ENCODE peak calls at places on chromosomes 12 and 14, in seven cellular contexts. One of them, this sample, is unnamed.

GRCh38 chr12:15732341-15733061 is 56.7 kb downstream of the EPS8 start:
- DNase-seq in GM12878: peak
- DNase-seq in K562: no peak
- DNase-seq in SK-N-SH: no peak
- DNase-seq in H1: no peak
- DNase-seq in HCT116: peak
- DNase-seq in HepG2: peak
- DNase-seq in this sample: no peak

GRCh38 chr12:1593232-1594044 is 943 bp downstream of the FBXL14 start:
- DNase-seq in GM12878: no peak
- DNase-seq in K562: no peak
- DNase-seq in SK-N-SH: peak
- DNase-seq in H1: peak
- DNase-seq in HCT116: no peak
- DNase-seq in HepG2: no peak
- DNase-seq in this sample: peak

GRCh38 chr12:14111230-14111865 is 129.9 kb upstream of the GRIN2B start:
- DNase-seq in GM12878: peak
- DNase-seq in K562: no peak
- DNase-seq in SK-N-SH: peak
- DNase-seq in H1: peak
- DNase-seq in HCT116: peak
- DNase-seq in HepG2: peak
- DNase-seq in this sample: peak

GRCh38 chr12:3727877-3728632 is 24.9 kb downstream of the CRACR2A start:
- DNase-seq in GM12878: peak
- DNase-seq in K562: peak
- DNase-seq in SK-N-SH: no peak
- DNase-seq in H1: no peak
- DNase-seq in HCT116: no peak
- DNase-seq in HepG2: no peak
- DNase-seq in this sample: no peak

GRCh38 chr14:22915886-22916521 is 2.9 kb downstream of the RBM23 start:
- DNase-seq in GM12878: no peak
- DNase-seq in K562: no peak
- DNase-seq in SK-N-SH: no peak
- DNase-seq in H1: no peak
- DNase-seq in HCT116: no peak
- DNase-seq in HepG2: peak
- DNase-seq in this sample: no peak

GRCh38 chr14:68135566-68135965 is 316.0 kb downstream of the RAD51B start:
- DNase-seq in GM12878: no peak
- DNase-seq in K562: no peak
- DNase-seq in SK-N-SH: no peak
- DNase-seq in H1: no peak
- DNase-seq in HCT116: no peak
- DNase-seq in HepG2: no peak
- DNase-seq in this sample: no peak

GRCh38 chr14:93285048-93285447 is 47.8 kb downstream of the BTBD7 start:
- DNase-seq in GM12878: no peak
- DNase-seq in K562: no peak
- DNase-seq in SK-N-SH: peak
- DNase-seq in H1: no peak
- DNase-seq in HCT116: no peak
- DNase-seq in HepG2: no peak
- DNase-seq in this sample: no peak

GRCh38 chr12:110670161-110670701 is 18.7 kb downstream of the HVCN1 start:
- DNase-seq in GM12878: peak
- DNase-seq in K562: no peak
- DNase-seq in SK-N-SH: no peak
- DNase-seq in H1: no peak
- DNase-seq in HCT116: no peak
- DNase-seq in HepG2: no peak
- DNase-seq in this sample: no peak

GRCh38 chr12:116138781-116139180 is 138.7 kb downstream of the MED13L start:
- DNase-seq in GM12878: no peak
- DNase-seq in K562: no peak
- DNase-seq in SK-N-SH: no peak
- DNase-seq in H1: no peak
- DNase-seq in HCT116: no peak
- DNase-seq in HepG2: no peak
- DNase-seq in this sample: no peak

GRCh38 chr12:133129368-133130037 is 571 bp downstream of the ZNF891 start:
- DNase-seq in GM12878: no peak
- DNase-seq in K562: no peak
- DNase-seq in SK-N-SH: no peak
- DNase-seq in H1: peak
- DNase-seq in HCT116: no peak
- DNase-seq in HepG2: peak
- DNase-seq in this sample: no peak

GRCh38 chr14:35158951-35159653 is 36.8 kb downstream of the PRORP start:
- DNase-seq in GM12878: no peak
- DNase-seq in K562: no peak
- DNase-seq in SK-N-SH: no peak
- DNase-seq in H1: no peak
- DNase-seq in HCT116: no peak
- DNase-seq in HepG2: peak
- DNase-seq in this sample: no peak

GRCh38 chr14:104844306-104845032 is 20.6 kb upstream of the CEP170B start:
- DNase-seq in GM12878: no peak
- DNase-seq in K562: no peak
- DNase-seq in SK-N-SH: no peak
- DNase-seq in H1: peak
- DNase-seq in HCT116: no peak
- DNase-seq in HepG2: no peak
- DNase-seq in this sample: peak

GRCh38 chr12:132559652-132560420 is 50.5 kb downstream of the LRCOL1 start:
- DNase-seq in GM12878: no peak
- DNase-seq in K562: peak
- DNase-seq in SK-N-SH: peak
- DNase-seq in H1: peak
- DNase-seq in HCT116: peak
- DNase-seq in HepG2: peak
- DNase-seq in this sample: peak

GRCh38 chr12:126202138-126202537 is 1136.9 kb downstream of the AACS start:
- DNase-seq in GM12878: no peak
- DNase-seq in K562: no peak
- DNase-seq in SK-N-SH: no peak
- DNase-seq in H1: no peak
- DNase-seq in HCT116: no peak
- DNase-seq in HepG2: no peak
- DNase-seq in this sample: no peak

GRCh38 chr14:64117671-64118402 is 176.3 kb downstream of the ESR2 start:
- DNase-seq in GM12878: no peak
- DNase-seq in K562: no peak
- DNase-seq in SK-N-SH: no peak
- DNase-seq in H1: no peak
- DNase-seq in HCT116: no peak
- DNase-seq in HepG2: no peak
- DNase-seq in this sample: peak

GRCh38 chr12:124651508-124652273 is 84.3 kb upstream of the NCOR2 start:
- DNase-seq in GM12878: no peak
- DNase-seq in K562: no peak
- DNase-seq in SK-N-SH: peak
- DNase-seq in H1: no peak
- DNase-seq in HCT116: no peak
- DNase-seq in HepG2: no peak
- DNase-seq in this sample: no peak

GRCh38 chr14:29536886-29537511 is 390.6 kb downstream of the PRKD1 start:
- DNase-seq in GM12878: no peak
- DNase-seq in K562: no peak
- DNase-seq in SK-N-SH: peak
- DNase-seq in H1: no peak
- DNase-seq in HCT116: no peak
- DNase-seq in HepG2: peak
- DNase-seq in this sample: peak

GRCh38 chr12:69569236-69569635 is 16.0 kb upstream of the CCT2 start:
- DNase-seq in GM12878: no peak
- DNase-seq in K562: no peak
- DNase-seq in SK-N-SH: no peak
- DNase-seq in H1: no peak
- DNase-seq in HCT116: no peak
- DNase-seq in HepG2: no peak
- DNase-seq in this sample: no peak

GRCh38 chr12:114976959-114977358 is 293.0 kb upstream of the TBX3 start:
- DNase-seq in GM12878: no peak
- DNase-seq in K562: no peak
- DNase-seq in SK-N-SH: no peak
- DNase-seq in H1: no peak
- DNase-seq in HCT116: no peak
- DNase-seq in HepG2: peak
- DNase-seq in this sample: no peak

GRCh38 chr14:30621354-30621953 is 665 bp upstream of the SCFD1 start:
- DNase-seq in GM12878: no peak
- DNase-seq in K562: peak
- DNase-seq in SK-N-SH: peak
- DNase-seq in H1: peak
- DNase-seq in HCT116: no peak
- DNase-seq in HepG2: peak
- DNase-seq in this sample: peak

GRCh38 chr14:57847096-57847495 is 18.8 kb downstream of the SLC35F4 start:
- DNase-seq in GM12878: no peak
- DNase-seq in K562: no peak
- DNase-seq in SK-N-SH: no peak
- DNase-seq in H1: no peak
- DNase-seq in HCT116: no peak
- DNase-seq in HepG2: no peak
- DNase-seq in this sample: no peak

GRCh38 chr12:12786371-12786715 is 884 bp downstream of the APOLD1 start:
- DNase-seq in GM12878: no peak
- DNase-seq in K562: peak
- DNase-seq in SK-N-SH: no peak
- DNase-seq in H1: no peak
- DNase-seq in HCT116: no peak
- DNase-seq in HepG2: no peak
- DNase-seq in this sample: no peak

GRCh38 chr12:46101121-46101869 is 110.9 kb upstream of the SCAF11 start:
- DNase-seq in GM12878: no peak
- DNase-seq in K562: no peak
- DNase-seq in SK-N-SH: no peak
- DNase-seq in H1: no peak
- DNase-seq in HCT116: no peak
- DNase-seq in HepG2: no peak
- DNase-seq in this sample: no peak

GRCh38 chr14:35335388-35336092 is 43.4 kb downstream of the PSMA6 start:
- DNase-seq in GM12878: no peak
- DNase-seq in K562: no peak
- DNase-seq in SK-N-SH: peak
- DNase-seq in H1: peak
- DNase-seq in HCT116: no peak
- DNase-seq in HepG2: peak
- DNase-seq in this sample: no peak

GRCh38 chr12:123058980-123059379 is 78.5 kb downstream of the ARL6IP4 start:
- DNase-seq in GM12878: no peak
- DNase-seq in K562: no peak
- DNase-seq in SK-N-SH: no peak
- DNase-seq in H1: no peak
- DNase-seq in HCT116: no peak
- DNase-seq in HepG2: no peak
- DNase-seq in this sample: no peak
- TF ChIP-seq JUND in GM12878: no peak
- TF ChIP-seq JUND in K562: no peak
- TF ChIP-seq JUND in SK-N-SH: no peak
- TF ChIP-seq JUND in H1: no peak
- TF ChIP-seq JUND in HCT116: no peak
- TF ChIP-seq JUND in HepG2: no peak
- TF ChIP-seq JUND in this sample: no peak

GRCh38 chr14:50432131-50432530 is 35.5 kb upstream of the CDKL1 start:
- DNase-seq in GM12878: no peak
- DNase-seq in K562: no peak
- DNase-seq in SK-N-SH: no peak
- DNase-seq in H1: no peak
- DNase-seq in HCT116: no peak
- DNase-seq in HepG2: no peak
- DNase-seq in this sample: no peak

GRCh38 chr14:50434530-50434929 is 37.8 kb upstream of the CDKL1 start:
- DNase-seq in GM12878: no peak
- DNase-seq in K562: no peak
- DNase-seq in SK-N-SH: no peak
- DNase-seq in H1: no peak
- DNase-seq in HCT116: no peak
- DNase-seq in HepG2: peak
- DNase-seq in this sample: no peak
- TF ChIP-seq JUND in GM12878: no peak
- TF ChIP-seq JUND in K562: no peak
- TF ChIP-seq JUND in SK-N-SH: no peak
- TF ChIP-seq JUND in H1: no peak
- TF ChIP-seq JUND in HCT116: no peak
- TF ChIP-seq JUND in HepG2: no peak
- TF ChIP-seq JUND in this sample: no peak

GRCh38 chr14:50834802-50835276 is 3.9 kb upstream of the NIN start:
- DNase-seq in GM12878: no peak
- DNase-seq in K562: no peak
- DNase-seq in SK-N-SH: no peak
- DNase-seq in H1: no peak
- DNase-seq in HCT116: no peak
- DNase-seq in HepG2: peak
- DNase-seq in this sample: no peak

GRCh38 chr14:50835280-50835679 is 4.3 kb upstream of the NIN start:
- DNase-seq in GM12878: peak
- DNase-seq in K562: no peak
- DNase-seq in SK-N-SH: no peak
- DNase-seq in H1: no peak
- DNase-seq in HCT116: no peak
- DNase-seq in HepG2: peak
- DNase-seq in this sample: no peak

GRCh38 chr14:50837850-50838470 is 7.0 kb upstream of the NIN start:
- DNase-seq in GM12878: no peak
- DNase-seq in K562: no peak
- DNase-seq in SK-N-SH: no peak
- DNase-seq in H1: no peak
- DNase-seq in HCT116: no peak
- DNase-seq in HepG2: no peak
- DNase-seq in this sample: no peak

GRCh38 chr14:50837271-50837670 is 6.3 kb upstream of the NIN start:
- DNase-seq in GM12878: no peak
- DNase-seq in K562: no peak
- DNase-seq in SK-N-SH: no peak
- DNase-seq in H1: no peak
- DNase-seq in HCT116: no peak
- DNase-seq in HepG2: no peak
- DNase-seq in this sample: no peak

DNA sequence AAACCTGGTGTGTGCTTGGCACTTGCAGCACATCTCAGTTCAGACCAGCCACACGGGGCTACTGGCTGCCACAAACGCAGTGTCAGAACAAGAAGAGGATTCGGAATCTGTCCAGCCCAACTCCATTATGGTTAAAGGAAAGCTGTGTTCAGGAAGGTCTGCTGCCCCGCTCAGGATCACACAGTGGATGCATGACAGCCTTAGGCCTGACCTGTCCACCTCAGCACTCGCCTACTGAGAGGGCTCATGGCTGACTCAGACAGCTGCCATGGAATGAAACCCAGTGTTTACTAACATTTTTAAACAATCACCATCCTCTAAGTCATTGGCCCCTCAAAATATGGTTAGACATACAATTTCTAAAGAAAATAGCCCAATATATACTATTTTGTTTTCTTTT is 5.6 kb upstream of the NIN start:
- DNase-seq in GM12878: no peak
- DNase-seq in K562: no peak
- DNase-seq in SK-N-SH: no peak
- DNase-seq in H1: no peak
- DNase-seq in HCT116: no peak
- DNase-seq in HepG2: no peak
- DNase-seq in this sample: no peak
- TF ChIP-seq JUND in GM12878: no peak
- TF ChIP-seq JUND in K562: no peak
- TF ChIP-seq JUND in SK-N-SH: no peak
- TF ChIP-seq JUND in H1: no peak
- TF ChIP-seq JUND in HCT116: no peak
- TF ChIP-seq JUND in HepG2: no peak
- TF ChIP-seq JUND in this sample: no peak

GRCh38 chr14:36450550-36450949 is 69.5 kb downstream of the NKX2-1 start:
- DNase-seq in GM12878: no peak
- DNase-seq in K562: peak
- DNase-seq in SK-N-SH: no peak
- DNase-seq in H1: no peak
- DNase-seq in HCT116: no peak
- DNase-seq in HepG2: no peak
- DNase-seq in this sample: no peak
- TF ChIP-seq JUND in GM12878: no peak
- TF ChIP-seq JUND in K562: no peak
- TF ChIP-seq JUND in SK-N-SH: no peak
- TF ChIP-seq JUND in H1: no peak
- TF ChIP-seq JUND in HCT116: no peak
- TF ChIP-seq JUND in HepG2: no peak
- TF ChIP-seq JUND in this sample: no peak

This sample was measured in T47D.